ENCODE peak calls at places on chromosomes 16 and 17, in nine cellular contexts. One of them, this sample, is unnamed.

GRCh38 chr17:67151717-67152116 is 93.3 kb downstream of the HELZ start:
- DNase-seq in neural crest cell: no peak
- DNase-seq in T1000: no peak
- DNase-seq in astrocyte of the spinal cord: peak
- DNase-seq in MV-4-11: no peak
- DNase-seq in frontal cortex: no peak
- DNase-seq in PC-9: no peak
- DNase-seq in stimulated activated CD4-positive, alpha-beta T cell treated with anti-CD3 and anti-CD28 coated beads, Interleukin-15, amount 100 ng/mL, for 24 hours: no peak
- DNase-seq in stimulated activated CD8-positive, alpha-beta memory T cell treated with anti-CD3 and anti-CD28 coated beads, Interleukin-7, amount 100 ng/mL, for 1 hour: no peak
- DNase-seq in this sample: no peak

GRCh38 chr16:50742521-50743150 is 750 bp downstream of the CYLD start:
- DNase-seq in PC-9: no peak
- DNase-seq in stimulated activated CD8-positive, alpha-beta memory T cell treated with anti-CD3 and anti-CD28 coated beads, Interleukin-7, amount 100 ng/mL, for 1 hour: no peak
- DNase-seq in MV-4-11: peak
- DNase-seq in astrocyte of the spinal cord: no peak
- DNase-seq in T1000: no peak
- DNase-seq in frontal cortex: peak
- DNase-seq in neural crest cell: no peak
- DNase-seq in stimulated activated CD4-positive, alpha-beta T cell treated with anti-CD3 and anti-CD28 coated beads, Interleukin-15, amount 100 ng/mL, for 24 hours: peak
- DNase-seq in this sample: peak

GRCh38 chr16:49189286-49189685 is 92.4 kb downstream of the CBLN1 start:
- DNase-seq in frontal cortex: no peak
- DNase-seq in neural crest cell: no peak
- DNase-seq in stimulated activated CD4-positive, alpha-beta T cell treated with anti-CD3 and anti-CD28 coated beads, Interleukin-15, amount 100 ng/mL, for 24 hours: no peak
- DNase-seq in MV-4-11: no peak
- DNase-seq in astrocyte of the spinal cord: no peak
- DNase-seq in stimulated activated CD8-positive, alpha-beta memory T cell treated with anti-CD3 and anti-CD28 coated beads, Interleukin-7, amount 100 ng/mL, for 1 hour: no peak
- DNase-seq in T1000: no peak
- DNase-seq in PC-9: no peak
- DNase-seq in this sample: no peak

GRCh38 chr16:20410153-20410723 is 904 bp downstream of the ACSM5 start:
- DNase-seq in MV-4-11: peak
- DNase-seq in neural crest cell: no peak
- DNase-seq in frontal cortex: no peak
- DNase-seq in PC-9: no peak
- DNase-seq in stimulated activated CD4-positive, alpha-beta T cell treated with anti-CD3 and anti-CD28 coated beads, Interleukin-15, amount 100 ng/mL, for 24 hours: no peak
- DNase-seq in astrocyte of the spinal cord: no peak
- DNase-seq in T1000: no peak
- DNase-seq in stimulated activated CD8-positive, alpha-beta memory T cell treated with anti-CD3 and anti-CD28 coated beads, Interleukin-7, amount 100 ng/mL, for 1 hour: no peak
- DNase-seq in this sample: no peak

GRCh38 chr16:87317766-87318121 is 552 bp upstream of the C16orf95 start:
- DNase-seq in neural crest cell: no peak
- DNase-seq in PC-9: no peak
- DNase-seq in astrocyte of the spinal cord: no peak
- DNase-seq in frontal cortex: no peak
- DNase-seq in stimulated activated CD4-positive, alpha-beta T cell treated with anti-CD3 and anti-CD28 coated beads, Interleukin-15, amount 100 ng/mL, for 24 hours: peak
- DNase-seq in MV-4-11: no peak
- DNase-seq in stimulated activated CD8-positive, alpha-beta memory T cell treated with anti-CD3 and anti-CD28 coated beads, Interleukin-7, amount 100 ng/mL, for 1 hour: no peak
- DNase-seq in T1000: no peak
- DNase-seq in this sample: peak

GRCh38 chr17:67434061-67434525 is 57.0 kb downstream of the PITPNC1 start:
- DNase-seq in T1000: no peak
- DNase-seq in neural crest cell: no peak
- DNase-seq in PC-9: no peak
- DNase-seq in frontal cortex: no peak
- DNase-seq in stimulated activated CD4-positive, alpha-beta T cell treated with anti-CD3 and anti-CD28 coated beads, Interleukin-15, amount 100 ng/mL, for 24 hours: peak
- DNase-seq in MV-4-11: peak
- DNase-seq in stimulated activated CD8-positive, alpha-beta memory T cell treated with anti-CD3 and anti-CD28 coated beads, Interleukin-7, amount 100 ng/mL, for 1 hour: no peak
- DNase-seq in astrocyte of the spinal cord: no peak
- DNase-seq in this sample: no peak

GRCh38 chr17:41486809-41487530 is 2.7 kb downstream of the KRT36 start:
- DNase-seq in T1000: no peak
- DNase-seq in MV-4-11: no peak
- DNase-seq in stimulated activated CD8-positive, alpha-beta memory T cell treated with anti-CD3 and anti-CD28 coated beads, Interleukin-7, amount 100 ng/mL, for 1 hour: no peak
- DNase-seq in neural crest cell: peak
- DNase-seq in frontal cortex: no peak
- DNase-seq in astrocyte of the spinal cord: no peak
- DNase-seq in PC-9: no peak
- DNase-seq in stimulated activated CD4-positive, alpha-beta T cell treated with anti-CD3 and anti-CD28 coated beads, Interleukin-15, amount 100 ng/mL, for 24 hours: peak
- DNase-seq in this sample: peak

GRCh38 chr17:31494259-31495048 is 103.0 kb downstream of the RAB11FIP4 start:
- DNase-seq in MV-4-11: peak
- DNase-seq in stimulated activated CD4-positive, alpha-beta T cell treated with anti-CD3 and anti-CD28 coated beads, Interleukin-15, amount 100 ng/mL, for 24 hours: peak
- DNase-seq in frontal cortex: no peak
- DNase-seq in T1000: no peak
- DNase-seq in astrocyte of the spinal cord: no peak
- DNase-seq in stimulated activated CD8-positive, alpha-beta memory T cell treated with anti-CD3 and anti-CD28 coated beads, Interleukin-7, amount 100 ng/mL, for 1 hour: peak
- DNase-seq in neural crest cell: no peak
- DNase-seq in PC-9: peak
- DNase-seq in this sample: peak

GRCh38 chr17:62696256-62696655 is 68.8 kb downstream of the MRC2 start:
- DNase-seq in astrocyte of the spinal cord: no peak
- DNase-seq in PC-9: no peak
- DNase-seq in frontal cortex: no peak
- DNase-seq in T1000: no peak
- DNase-seq in stimulated activated CD4-positive, alpha-beta T cell treated with anti-CD3 and anti-CD28 coated beads, Interleukin-15, amount 100 ng/mL, for 24 hours: no peak
- DNase-seq in MV-4-11: no peak
- DNase-seq in neural crest cell: no peak
- DNase-seq in stimulated activated CD8-positive, alpha-beta memory T cell treated with anti-CD3 and anti-CD28 coated beads, Interleukin-7, amount 100 ng/mL, for 1 hour: no peak
- DNase-seq in this sample: no peak

GRCh38 chr16:81443688-81444447 is 740 bp upstream of the CMIP start:
- DNase-seq in stimulated activated CD8-positive, alpha-beta memory T cell treated with anti-CD3 and anti-CD28 coated beads, Interleukin-7, amount 100 ng/mL, for 1 hour: no peak
- DNase-seq in PC-9: no peak
- DNase-seq in astrocyte of the spinal cord: no peak
- DNase-seq in T1000: no peak
- DNase-seq in neural crest cell: peak
- DNase-seq in MV-4-11: no peak
- DNase-seq in stimulated activated CD4-positive, alpha-beta T cell treated with anti-CD3 and anti-CD28 coated beads, Interleukin-15, amount 100 ng/mL, for 24 hours: no peak
- DNase-seq in frontal cortex: no peak
- DNase-seq in this sample: peak

GRCh38 chr17:1580979-1581676 is 18.5 kb upstream of the PITPNA start:
- DNase-seq in astrocyte of the spinal cord: no peak
- DNase-seq in PC-9: no peak
- DNase-seq in stimulated activated CD4-positive, alpha-beta T cell treated with anti-CD3 and anti-CD28 coated beads, Interleukin-15, amount 100 ng/mL, for 24 hours: no peak
- DNase-seq in frontal cortex: no peak
- DNase-seq in neural crest cell: no peak
- DNase-seq in stimulated activated CD8-positive, alpha-beta memory T cell treated with anti-CD3 and anti-CD28 coated beads, Interleukin-7, amount 100 ng/mL, for 1 hour: no peak
- DNase-seq in MV-4-11: no peak
- DNase-seq in T1000: no peak
- DNase-seq in this sample: peak

GRCh38 chr17:45341389-45342158 is 24.8 kb upstream of the MAP3K14 start:
- DNase-seq in neural crest cell: peak
- DNase-seq in T1000: peak
- DNase-seq in stimulated activated CD4-positive, alpha-beta T cell treated with anti-CD3 and anti-CD28 coated beads, Interleukin-15, amount 100 ng/mL, for 24 hours: no peak
- DNase-seq in stimulated activated CD8-positive, alpha-beta memory T cell treated with anti-CD3 and anti-CD28 coated beads, Interleukin-7, amount 100 ng/mL, for 1 hour: no peak
- DNase-seq in frontal cortex: no peak
- DNase-seq in PC-9: peak
- DNase-seq in MV-4-11: no peak
- DNase-seq in astrocyte of the spinal cord: peak
- DNase-seq in this sample: no peak

GRCh38 chr17:42985225-42985624 is 4.9 kb downstream of the RUNDC1 start:
- DNase-seq in frontal cortex: no peak
- DNase-seq in PC-9: no peak
- DNase-seq in stimulated activated CD4-positive, alpha-beta T cell treated with anti-CD3 and anti-CD28 coated beads, Interleukin-15, amount 100 ng/mL, for 24 hours: no peak
- DNase-seq in neural crest cell: no peak
- DNase-seq in stimulated activated CD8-positive, alpha-beta memory T cell treated with anti-CD3 and anti-CD28 coated beads, Interleukin-7, amount 100 ng/mL, for 1 hour: no peak
- DNase-seq in astrocyte of the spinal cord: no peak
- DNase-seq in T1000: no peak
- DNase-seq in MV-4-11: peak
- DNase-seq in this sample: no peak

GRCh38 chr16:19542138-19542821 is 13.2 kb upstream of the VPS35L start:
- DNase-seq in MV-4-11: no peak
- DNase-seq in stimulated activated CD4-positive, alpha-beta T cell treated with anti-CD3 and anti-CD28 coated beads, Interleukin-15, amount 100 ng/mL, for 24 hours: no peak
- DNase-seq in T1000: no peak
- DNase-seq in stimulated activated CD8-positive, alpha-beta memory T cell treated with anti-CD3 and anti-CD28 coated beads, Interleukin-7, amount 100 ng/mL, for 1 hour: no peak
- DNase-seq in astrocyte of the spinal cord: no peak
- DNase-seq in neural crest cell: no peak
- DNase-seq in frontal cortex: no peak
- DNase-seq in PC-9: no peak
- DNase-seq in this sample: no peak

GRCh38 chr16:4404247-4404966 is 12.0 kb downstream of the CORO7 start:
- DNase-seq in T1000: no peak
- DNase-seq in frontal cortex: no peak
- DNase-seq in astrocyte of the spinal cord: no peak
- DNase-seq in MV-4-11: peak
- DNase-seq in stimulated activated CD8-positive, alpha-beta memory T cell treated with anti-CD3 and anti-CD28 coated beads, Interleukin-7, amount 100 ng/mL, for 1 hour: no peak
- DNase-seq in neural crest cell: peak
- DNase-seq in PC-9: no peak
- DNase-seq in stimulated activated CD4-positive, alpha-beta T cell treated with anti-CD3 and anti-CD28 coated beads, Interleukin-15, amount 100 ng/mL, for 24 hours: peak
- DNase-seq in this sample: peak

GRCh38 chr16:12602811-12603698 is 200.6 kb downstream of the CPPED1 start:
- DNase-seq in T1000: no peak
- DNase-seq in MV-4-11: no peak
- DNase-seq in frontal cortex: no peak
- DNase-seq in neural crest cell: no peak
- DNase-seq in astrocyte of the spinal cord: no peak
- DNase-seq in PC-9: no peak
- DNase-seq in stimulated activated CD8-positive, alpha-beta memory T cell treated with anti-CD3 and anti-CD28 coated beads, Interleukin-7, amount 100 ng/mL, for 1 hour: no peak
- DNase-seq in stimulated activated CD4-positive, alpha-beta T cell treated with anti-CD3 and anti-CD28 coated beads, Interleukin-15, amount 100 ng/mL, for 24 hours: no peak
- DNase-seq in this sample: no peak

GRCh38 chr17:19883537-19884215 is 15.9 kb upstream of the ULK2 start:
- DNase-seq in T1000: no peak
- DNase-seq in neural crest cell: no peak
- DNase-seq in stimulated activated CD4-positive, alpha-beta T cell treated with anti-CD3 and anti-CD28 coated beads, Interleukin-15, amount 100 ng/mL, for 24 hours: no peak
- DNase-seq in frontal cortex: no peak
- DNase-seq in PC-9: no peak
- DNase-seq in stimulated activated CD8-positive, alpha-beta memory T cell treated with anti-CD3 and anti-CD28 coated beads, Interleukin-7, amount 100 ng/mL, for 1 hour: no peak
- DNase-seq in astrocyte of the spinal cord: no peak
- DNase-seq in MV-4-11: peak
- DNase-seq in this sample: no peak

GRCh38 chr17:82300707-82301270 is 16.6 kb downstream of the CD7 start:
- DNase-seq in stimulated activated CD4-positive, alpha-beta T cell treated with anti-CD3 and anti-CD28 coated beads, Interleukin-15, amount 100 ng/mL, for 24 hours: peak
- DNase-seq in T1000: peak
- DNase-seq in frontal cortex: no peak
- DNase-seq in neural crest cell: peak
- DNase-seq in stimulated activated CD8-positive, alpha-beta memory T cell treated with anti-CD3 and anti-CD28 coated beads, Interleukin-7, amount 100 ng/mL, for 1 hour: no peak
- DNase-seq in astrocyte of the spinal cord: peak
- DNase-seq in PC-9: no peak
- DNase-seq in MV-4-11: peak
- DNase-seq in this sample: peak

GRCh38 chr17:50850640-50851039 is 15.3 kb downstream of the WFIKKN2 start:
- DNase-seq in stimulated activated CD4-positive, alpha-beta T cell treated with anti-CD3 and anti-CD28 coated beads, Interleukin-15, amount 100 ng/mL, for 24 hours: no peak
- DNase-seq in T1000: no peak
- DNase-seq in MV-4-11: no peak
- DNase-seq in astrocyte of the spinal cord: no peak
- DNase-seq in frontal cortex: no peak
- DNase-seq in stimulated activated CD8-positive, alpha-beta memory T cell treated with anti-CD3 and anti-CD28 coated beads, Interleukin-7, amount 100 ng/mL, for 1 hour: no peak
- DNase-seq in neural crest cell: no peak
- DNase-seq in PC-9: no peak
- DNase-seq in this sample: peak

GRCh38 chr16:4175849-4176248 is 59.6 kb upstream of the ADCY9 start:
- DNase-seq in T1000: no peak
- DNase-seq in MV-4-11: no peak
- DNase-seq in stimulated activated CD8-positive, alpha-beta memory T cell treated with anti-CD3 and anti-CD28 coated beads, Interleukin-7, amount 100 ng/mL, for 1 hour: no peak
- DNase-seq in neural crest cell: no peak
- DNase-seq in stimulated activated CD4-positive, alpha-beta T cell treated with anti-CD3 and anti-CD28 coated beads, Interleukin-15, amount 100 ng/mL, for 24 hours: no peak
- DNase-seq in frontal cortex: no peak
- DNase-seq in PC-9: no peak
- DNase-seq in astrocyte of the spinal cord: no peak
- DNase-seq in this sample: no peak

GRCh38 chr16:2769675-2770056 is 7.4 kb downstream of the ELOB start:
- DNase-seq in astrocyte of the spinal cord: no peak
- DNase-seq in PC-9: no peak
- DNase-seq in stimulated activated CD8-positive, alpha-beta memory T cell treated with anti-CD3 and anti-CD28 coated beads, Interleukin-7, amount 100 ng/mL, for 1 hour: no peak
- DNase-seq in neural crest cell: no peak
- DNase-seq in stimulated activated CD4-positive, alpha-beta T cell treated with anti-CD3 and anti-CD28 coated beads, Interleukin-15, amount 100 ng/mL, for 24 hours: no peak
- DNase-seq in T1000: no peak
- DNase-seq in MV-4-11: no peak
- DNase-seq in frontal cortex: no peak
- DNase-seq in this sample: peak

GRCh38 chr17:1720856-1721386 is 3.6 kb upstream of the WDR81 start:
- DNase-seq in stimulated activated CD4-positive, alpha-beta T cell treated with anti-CD3 and anti-CD28 coated beads, Interleukin-15, amount 100 ng/mL, for 24 hours: peak
- DNase-seq in T1000: no peak
- DNase-seq in MV-4-11: peak
- DNase-seq in astrocyte of the spinal cord: peak
- DNase-seq in PC-9: no peak
- DNase-seq in neural crest cell: peak
- DNase-seq in frontal cortex: no peak
- DNase-seq in stimulated activated CD8-positive, alpha-beta memory T cell treated with anti-CD3 and anti-CD28 coated beads, Interleukin-7, amount 100 ng/mL, for 1 hour: peak
- DNase-seq in this sample: peak

GRCh38 chr16:2296662-2297505 is 29.0 kb upstream of the RNPS1 start:
- DNase-seq in frontal cortex: no peak
- DNase-seq in stimulated activated CD8-positive, alpha-beta memory T cell treated with anti-CD3 and anti-CD28 coated beads, Interleukin-7, amount 100 ng/mL, for 1 hour: no peak
- DNase-seq in astrocyte of the spinal cord: peak
- DNase-seq in PC-9: no peak
- DNase-seq in neural crest cell: peak
- DNase-seq in T1000: no peak
- DNase-seq in stimulated activated CD4-positive, alpha-beta T cell treated with anti-CD3 and anti-CD28 coated beads, Interleukin-15, amount 100 ng/mL, for 24 hours: peak
- DNase-seq in MV-4-11: peak
- DNase-seq in this sample: no peak

GRCh38 chr16:30953511-30954124 is 3.9 kb upstream of the SETD1A start:
- DNase-seq in MV-4-11: peak
- DNase-seq in T1000: peak
- DNase-seq in PC-9: no peak
- DNase-seq in stimulated activated CD4-positive, alpha-beta T cell treated with anti-CD3 and anti-CD28 coated beads, Interleukin-15, amount 100 ng/mL, for 24 hours: peak
- DNase-seq in astrocyte of the spinal cord: peak
- DNase-seq in stimulated activated CD8-positive, alpha-beta memory T cell treated with anti-CD3 and anti-CD28 coated beads, Interleukin-7, amount 100 ng/mL, for 1 hour: peak
- DNase-seq in neural crest cell: peak
- DNase-seq in frontal cortex: no peak
- DNase-seq in this sample: peak

GRCh38 chr17:77332981-77333685 is 192.4 kb downstream of the SEC14L1 start:
- DNase-seq in neural crest cell: no peak
- DNase-seq in frontal cortex: no peak
- DNase-seq in stimulated activated CD8-positive, alpha-beta memory T cell treated with anti-CD3 and anti-CD28 coated beads, Interleukin-7, amount 100 ng/mL, for 1 hour: no peak
- DNase-seq in PC-9: peak
- DNase-seq in MV-4-11: peak
- DNase-seq in stimulated activated CD4-positive, alpha-beta T cell treated with anti-CD3 and anti-CD28 coated beads, Interleukin-15, amount 100 ng/mL, for 24 hours: peak
- DNase-seq in T1000: peak
- DNase-seq in astrocyte of the spinal cord: peak
- DNase-seq in this sample: no peak

GRCh38 chr16:69100046-69100765 is 5.2 kb upstream of the HAS3 start:
- DNase-seq in PC-9: no peak
- DNase-seq in T1000: no peak
- DNase-seq in MV-4-11: no peak
- DNase-seq in neural crest cell: no peak
- DNase-seq in astrocyte of the spinal cord: no peak
- DNase-seq in frontal cortex: no peak
- DNase-seq in stimulated activated CD8-positive, alpha-beta memory T cell treated with anti-CD3 and anti-CD28 coated beads, Interleukin-7, amount 100 ng/mL, for 1 hour: no peak
- DNase-seq in stimulated activated CD4-positive, alpha-beta T cell treated with anti-CD3 and anti-CD28 coated beads, Interleukin-15, amount 100 ng/mL, for 24 hours: no peak
- DNase-seq in this sample: no peak

GRCh38 chr17:39151680-39152058 is 232 bp upstream of the PLXDC1 start:
- DNase-seq in PC-9: no peak
- DNase-seq in stimulated activated CD8-positive, alpha-beta memory T cell treated with anti-CD3 and anti-CD28 coated beads, Interleukin-7, amount 100 ng/mL, for 1 hour: no peak
- DNase-seq in astrocyte of the spinal cord: no peak
- DNase-seq in frontal cortex: no peak
- DNase-seq in MV-4-11: no peak
- DNase-seq in T1000: no peak
- DNase-seq in neural crest cell: no peak
- DNase-seq in stimulated activated CD4-positive, alpha-beta T cell treated with anti-CD3 and anti-CD28 coated beads, Interleukin-15, amount 100 ng/mL, for 24 hours: peak
- DNase-seq in this sample: peak

GRCh38 chr16:70438325-70438982 is 446 bp downstream of the ST3GAL2 start:
- DNase-seq in T1000: no peak
- DNase-seq in PC-9: no peak
- DNase-seq in stimulated activated CD4-positive, alpha-beta T cell treated with anti-CD3 and anti-CD28 coated beads, Interleukin-15, amount 100 ng/mL, for 24 hours: peak
- DNase-seq in neural crest cell: no peak
- DNase-seq in frontal cortex: no peak
- DNase-seq in stimulated activated CD8-positive, alpha-beta memory T cell treated with anti-CD3 and anti-CD28 coated beads, Interleukin-7, amount 100 ng/mL, for 1 hour: no peak
- DNase-seq in astrocyte of the spinal cord: no peak
- DNase-seq in MV-4-11: no peak
- DNase-seq in this sample: no peak

GRCh38 chr16:88195911-88196465 is 186.8 kb upstream of the ZNF469 start:
- DNase-seq in PC-9: no peak
- DNase-seq in neural crest cell: no peak
- DNase-seq in T1000: no peak
- DNase-seq in MV-4-11: no peak
- DNase-seq in stimulated activated CD4-positive, alpha-beta T cell treated with anti-CD3 and anti-CD28 coated beads, Interleukin-15, amount 100 ng/mL, for 24 hours: no peak
- DNase-seq in stimulated activated CD8-positive, alpha-beta memory T cell treated with anti-CD3 and anti-CD28 coated beads, Interleukin-7, amount 100 ng/mL, for 1 hour: no peak
- DNase-seq in astrocyte of the spinal cord: no peak
- DNase-seq in frontal cortex: no peak
- DNase-seq in this sample: no peak

GRCh38 chr17:2855063-2855600 is 58.9 kb downstream of the RAP1GAP2 start:
- DNase-seq in PC-9: no peak
- DNase-seq in stimulated activated CD4-positive, alpha-beta T cell treated with anti-CD3 and anti-CD28 coated beads, Interleukin-15, amount 100 ng/mL, for 24 hours: no peak
- DNase-seq in T1000: no peak
- DNase-seq in neural crest cell: no peak
- DNase-seq in MV-4-11: no peak
- DNase-seq in astrocyte of the spinal cord: no peak
- DNase-seq in stimulated activated CD8-positive, alpha-beta memory T cell treated with anti-CD3 and anti-CD28 coated beads, Interleukin-7, amount 100 ng/mL, for 1 hour: no peak
- DNase-seq in frontal cortex: no peak
- DNase-seq in this sample: no peak

GRCh38 chr17:21218101-21218500 is 4.1 kb upstream of the TMEM11 start:
- DNase-seq in astrocyte of the spinal cord: no peak
- DNase-seq in stimulated activated CD4-positive, alpha-beta T cell treated with anti-CD3 and anti-CD28 coated beads, Interleukin-15, amount 100 ng/mL, for 24 hours: peak
- DNase-seq in PC-9: no peak
- DNase-seq in stimulated activated CD8-positive, alpha-beta memory T cell treated with anti-CD3 and anti-CD28 coated beads, Interleukin-7, amount 100 ng/mL, for 1 hour: no peak
- DNase-seq in MV-4-11: peak
- DNase-seq in neural crest cell: no peak
- DNase-seq in T1000: no peak
- DNase-seq in frontal cortex: no peak
- DNase-seq in this sample: no peak

This sample was measured in left colon.